ENCODE peak calls at places on chromosome 1, in eight cellular contexts. K is stimulated activated CD8-positive, alpha-beta memory T cell treated with anti-CD3 and anti-CD28 coated beads, Interleukin-7, amount 100 ng/mL, for 1 hour; D is breast epithelium; C is AG08396; L is neural crest cell; Q is colonic mucosa; H is HFFc6; Z is WTC11. E is an unnamed sample.
A peak's percentile ranks its signal among the peaks of the same experiment; 100 is the strongest.

GRCh38 chr1:234134878-234135277 is 230.4 kb downstream of the SLC35F3 start:
- DNase-seq in K (no peak), D (no peak), C (no peak), L (no peak), Q (no peak), H (no peak), Z (no peak), E (no peak)

GRCh38 chr1:98048234-98048633 is 127.4 kb upstream of the DPYD start:
- DNase-seq in K (peak; percentile 25), D (peak; percentile 78), C (peak; percentile 84), L (peak; percentile 79), Q (peak; percentile 69), H (peak; percentile 90), Z (peak; percentile 89), E (peak; percentile 75)

GRCh38 chr1:213127074-213127473 is 76.0 kb downstream of the RPS6KC1 start:
- DNase-seq in K (no peak), D (no peak), C (no peak), L (no peak), Q (no peak), H (no peak), Z (no peak), E (no peak)

GRCh38 chr1:18775341-18775740 is 84.1 kb downstream of the TAS1R2 start:
- DNase-seq in K (no peak), D (no peak), C (no peak), L (no peak), Q (no peak), H (no peak), Z (no peak), E (no peak)

GRCh38 chr1:172380441-172381244 is 39.8 kb upstream of the C1orf105 start:
- DNase-seq in K (no peak), D (no peak), C (no peak), L (no peak), Q (no peak), H (no peak), Z (no peak), E (no peak)

GRCh38 chr1:106121728-106122127 is 934.7 kb upstream of the PRMT6 start:
- DNase-seq in K (no peak), D (no peak), C (no peak), L (no peak), Q (no peak), H (no peak), Z (no peak), E (no peak)

GRCh38 chr1:224616761-224617409 is 768 bp downstream of the CNIH3 start:
- DNase-seq in K (no peak), D (no peak), C (no peak), L (peak; percentile 16), Q (no peak), H (no peak), Z (peak; percentile 41), E (no peak)

GRCh38 chr1:111052246-111052645 is 87.6 kb downstream of the DRAM2 start:
- DNase-seq in K (no peak), D (no peak), C (no peak), L (no peak), Q (no peak), H (peak; percentile 5), Z (no peak), E (no peak)

GRCh38 chr1:51898090-51898734 is 19.7 kb upstream of the NRDC start:
- DNase-seq in K (no peak), D (no peak), C (peak; percentile 57), L (no peak), Q (no peak), H (peak; percentile 93), Z (no peak), E (no peak)

GRCh38 chr1:170273556-170274501 is 128.1 kb downstream of the NTMT2 start:
- DNase-seq in K (no peak), D (no peak), C (no peak), L (no peak), Q (no peak), H (no peak), Z (no peak), E (no peak)

GRCh38 chr1:70916028-70916427 is 131.6 kb downstream of the PTGER3 start:
- DNase-seq in K (no peak), D (no peak), C (no peak), L (no peak), Q (no peak), H (no peak), Z (no peak), E (no peak)

GRCh38 chr1:50969611-50970507 is at the start of gene CDKN2C:
- DNase-seq in K (no peak), D (no peak), C (peak; percentile 77), L (peak; percentile 38), Q (peak; percentile 88), H (peak; percentile 92), Z (peak; percentile 39), E (peak; percentile 60)

GRCh38 chr1:2587071-2587859 is 688 bp downstream of the PRXL2B start:
- DNase-seq in K (no peak), D (no peak), C (no peak), L (no peak), Q (peak; percentile 53), H (no peak), Z (peak; percentile 39), E (peak; percentile 44)

GRCh38 chr1:225746361-225747179 is 31.1 kb upstream of the SRP9 start:
- DNase-seq in K (no peak), D (peak; percentile 56), C (peak; percentile 70), L (no peak), Q (peak; percentile 79), H (peak; percentile 83), Z (peak; percentile 75), E (peak; percentile 81)

GRCh38 chr1:62725255-62725654 is 37.1 kb upstream of the DOCK7 start:
- DNase-seq in K (no peak), D (no peak), C (peak; percentile 44), L (no peak), Q (no peak), H (peak; percentile 67), Z (no peak), E (no peak)

GRCh38 chr1:53186533-53186932 is 10.1 kb upstream of the CPT2 start:
- DNase-seq in K (no peak), D (no peak), C (no peak), L (no peak), Q (peak; percentile 65), H (peak; percentile 49), Z (no peak), E (no peak)

GRCh38 chr1:119000371-119001180 is 12.4 kb upstream of the TBX15 start:
- DNase-seq in K (no peak), D (no peak), C (no peak), L (no peak), Q (no peak), H (no peak), Z (no peak), E (no peak)

GRCh38 chr1:46171872-46172271 is 3.0 kb upstream of the TSPAN1 start:
- DNase-seq in K (no peak), D (peak; percentile 90), C (no peak), L (no peak), Q (peak; percentile 78), H (no peak), Z (no peak), E (no peak)

GRCh38 chr1:236575523-236575922 is 28.8 kb downstream of the HEATR1 start:
- DNase-seq in K (no peak), D (no peak), C (no peak), L (no peak), Q (no peak), H (peak; percentile 15), Z (no peak), E (no peak)

GRCh38 chr1:182603646-182604127 is 502 bp downstream of the RGS16 start:
- DNase-seq in K (no peak), D (no peak), C (no peak), L (no peak), Q (no peak), H (no peak), Z (no peak), E (no peak)

GRCh38 chr1:213994888-213995287 is 7.1 kb downstream of the PROX1 start:
- DNase-seq in K (no peak), D (no peak), C (no peak), L (no peak), Q (no peak), H (no peak), Z (no peak), E (no peak)

GRCh38 chr1:159222075-159222865 is 17.6 kb downstream of the ACKR1 start:
- DNase-seq in K (no peak), D (no peak), C (no peak), L (no peak), Q (no peak), H (no peak), Z (no peak), E (no peak)

GRCh38 chr1:23957096-23957495 is 2.5 kb upstream of the PNRC2 start:
- DNase-seq in K (no peak), D (peak; percentile 69), C (no peak), L (no peak), Q (peak; percentile 87), H (no peak), Z (no peak), E (no peak)

GRCh38 chr1:168386949-168387586 is 106.4 kb downstream of the TBX19 start:
- DNase-seq in K (peak; percentile 45), D (no peak), C (no peak), L (no peak), Q (peak; percentile 54), H (no peak), Z (peak; percentile 73), E (no peak)

GRCh38 chr1:4825841-4826450 is 171.5 kb downstream of the AJAP1 start:
- DNase-seq in K (no peak), D (no peak), C (no peak), L (no peak), Q (no peak), H (no peak), Z (no peak), E (peak; percentile 12)

GRCh38 chr1:113021430-113022085 is 51.4 kb upstream of the LRIG2 start:
- DNase-seq in K (no peak), D (no peak), C (no peak), L (no peak), Q (peak; percentile 45), H (no peak), Z (no peak), E (peak; percentile 26)

GRCh38 chr1:19374402-19374801 is 62.3 kb downstream of the SLC66A1 start:
- DNase-seq in K (no peak), D (no peak), C (no peak), L (peak; percentile 26), Q (no peak), H (no peak), Z (peak; percentile 79), E (peak; percentile 55)

GRCh38 chr1:154325583-154326545 is 539 bp downstream of the ATP8B2 start:
- DNase-seq in K (no peak), D (no peak), C (peak; percentile 93), L (peak; percentile 76), Q (peak; percentile 69), H (peak; percentile 94), Z (peak; percentile 77), E (peak; percentile 98)

GRCh38 chr1:74732960-74733615 is at the start of the genes CRYZ and TYW3:
- DNase-seq in K (peak; percentile 61), D (peak; percentile 83), C (peak; percentile 81), L (peak; percentile 46), Q (peak; percentile 96), H (peak; percentile 91), Z (peak; percentile 84), E (peak; percentile 30)

GRCh38 chr1:116711061-116711582 is 43.1 kb upstream of the CD2 start:
- DNase-seq in K (no peak), D (no peak), C (no peak), L (no peak), Q (no peak), H (no peak), Z (no peak), E (no peak)

GRCh38 chr1:34736711-34737110 is 18.1 kb upstream of the GJB5 start:
- DNase-seq in K (no peak), D (no peak), C (no peak), L (no peak), Q (no peak), H (no peak), Z (no peak), E (no peak)

GRCh38 chr1:64514197-64514765 is 44.4 kb downstream of the CACHD1 start:
- DNase-seq in K (no peak), D (no peak), C (peak; percentile 48), L (no peak), Q (no peak), H (peak; percentile 67), Z (no peak), E (no peak)

E was measured in HuH-7.